ENCODE peak calls at places on chromosomes 11 and 22, in ten cellular contexts. D is GM18507, T is right lobe of liver, J is KBM-7, O is esophagus squamous epithelium, Q is amygdala, N is prostate gland, R is T-cell, X is cardiac fibroblast, G is osteocyte. A is an unnamed sample.

GRCh38 chr11:6319001-6319878 is 1.1 kb downstream of the CAVIN3 start:
- DNase-seq in G (peak), X (peak), Q (no peak), T (peak), J (no peak), O (no peak), R (no peak), D (no peak), N (no peak), A (peak)

GRCh38 chr11:94884322-94884721 is 89.0 kb downstream of the CWC15 start:
- DNase-seq in Q (no peak), N (no peak), R (no peak), X (no peak), T (no peak), O (no peak), J (peak), D (no peak), G (no peak), A (no peak)

GRCh38 chr11:9765320-9766101 is 101.6 kb downstream of the SWAP70 start:
- DNase-seq in O (no peak), N (no peak), R (no peak), D (no peak), Q (no peak), X (peak), J (no peak), G (peak), T (no peak), A (no peak)

GRCh38 chr11:36512016-36512415 is 1.9 kb upstream of the TRAF6 start:
- DNase-seq in X (no peak), Q (no peak), O (no peak), G (no peak), R (no peak), D (no peak), T (no peak), J (no peak), N (no peak), A (no peak)

GRCh38 chr11:121488145-121488544 is 35.4 kb upstream of the SORL1-AS1 start:
- DNase-seq in O (no peak), N (no peak), D (no peak), J (no peak), G (no peak), X (no peak), Q (no peak), R (no peak), T (no peak), A (no peak)

GRCh38 chr11:1102996-1103395 is 28.3 kb downstream of the MUC2 start:
- DNase-seq in Q (no peak), T (no peak), D (no peak), R (no peak), G (no peak), O (no peak), J (no peak), N (no peak), X (no peak), A (peak)

GRCh38 chr11:65301491-65302329 is 13.0 kb upstream of the CDC42EP2 start:
- DNase-seq in X (peak), J (no peak), G (no peak), D (no peak), Q (no peak), T (peak), N (no peak), R (no peak), O (no peak), A (peak)

GRCh38 chr11:112795896-112796686 is 165.1 kb upstream of the NCAM1 start:
- DNase-seq in N (no peak), R (no peak), J (no peak), Q (no peak), G (no peak), X (no peak), D (no peak), T (no peak), O (no peak), A (no peak)

GRCh38 chr22:32119568-32120235 is 39.4 kb downstream of the C22orf42 start:
- DNase-seq in X (no peak), J (no peak), T (no peak), G (no peak), N (no peak), D (no peak), Q (no peak), O (no peak), R (no peak), A (no peak)

GRCh38 chr11:45021692-45022130 is 71.0 kb upstream of the TP53I11 start:
- DNase-seq in G (no peak), T (no peak), D (no peak), N (no peak), O (no peak), J (peak), R (no peak), X (peak), Q (no peak), A (peak)

GRCh38 chr11:63985812-63986155 is 454 bp upstream of the OTUB1 start:
- DNase-seq in R (peak), Q (no peak), N (no peak), G (no peak), O (no peak), D (no peak), X (no peak), J (no peak), T (no peak), A (no peak)

GRCh38 chr22:21590809-21591641 is 23.5 kb downstream of the UBE2L3 start:
- DNase-seq in D (no peak), R (no peak), T (no peak), X (no peak), Q (no peak), G (no peak), O (no peak), J (no peak), N (peak), A (no peak)

GRCh38 chr11:43687120-43687791 is 6.7 kb downstream of the HSD17B12 start:
- DNase-seq in Q (no peak), O (no peak), R (no peak), G (no peak), D (no peak), X (peak), J (peak), N (no peak), T (peak), A (peak)

GRCh38 chr11:111645657-111646316 is 43.5 kb downstream of the SIK2 start:
- DNase-seq in Q (no peak), X (no peak), D (no peak), G (no peak), J (peak), T (no peak), N (no peak), R (no peak), O (no peak), A (no peak)

GRCh38 chr22:17501679-17502285 is 61.5 kb upstream of the SLC25A18 start:
- DNase-seq in N (peak), O (no peak), J (peak), R (no peak), T (no peak), G (no peak), D (peak), X (peak), Q (no peak), A (no peak)

GRCh38 chr11:15195454-15196200 is 80.9 kb downstream of the INSC start:
- DNase-seq in X (no peak), D (no peak), O (no peak), Q (no peak), T (peak), N (no peak), G (no peak), J (no peak), R (no peak), A (no peak)

GRCh38 chr11:5994791-5995190 is 8.0 kb upstream of the OR52L1 start:
- DNase-seq in G (no peak), R (no peak), N (no peak), D (no peak), J (no peak), T (no peak), Q (no peak), O (no peak), X (no peak), A (no peak)

GRCh38 chr11:125036933-125037332 is 26.2 kb upstream of the SLC37A2 start:
- DNase-seq in Q (no peak), T (no peak), J (no peak), G (no peak), R (no peak), X (peak), D (no peak), O (no peak), N (no peak), A (no peak)

GRCh38 chr22:46390652-46391301 is 55.3 kb downstream of the TRMU start:
- DNase-seq in D (no peak), O (no peak), X (peak), N (peak), J (no peak), G (no peak), T (peak), Q (no peak), R (no peak), A (no peak)

GRCh38 chr11:1876361-1877063 is 15.2 kb downstream of the PRR33 start:
- DNase-seq in T (peak), O (no peak), X (peak), G (no peak), J (peak), N (no peak), Q (no peak), R (no peak), D (no peak), A (peak)

GRCh38 chr11:75813622-75814039 is 1.4 kb upstream of the UVRAG start:
- DNase-seq in R (no peak), D (no peak), X (peak), Q (no peak), J (no peak), T (no peak), G (no peak), N (no peak), O (no peak), A (no peak)